ENCODE peak calls at places on chromosomes 16 and 17, in seven cellular contexts. I is effector CD4-positive, alpha-beta T cell; E is activated CD4-positive, alpha-beta T cell treated with anti-CD3 and anti-CD28 coated beads, Interleukin-2, amount 50 U/mL, for 24 hours; K is psoas muscle; Z is A673; T is breast epithelium; F is T-helper 2 cell. O is an unnamed sample.

GRCh38 chr17:31792007-31792585 is 66.9 kb downstream of the COPRS start:
- DNase-seq in I (no peak), E (no peak), K (no peak), Z (no peak), T (no peak), F (no peak), O (no peak)

GRCh38 chr17:66508896-66509843 is 206.8 kb downstream of the PRKCA start:
- DNase-seq in I (no peak), E (peak; percentile 59), K (no peak), Z (no peak), T (no peak), F (peak; percentile 75), O (no peak)

GRCh38 chr17:55584055-55584685 is 72.9 kb upstream of the SMIM36 start:
- DNase-seq in I (no peak), E (no peak), K (no peak), Z (peak; percentile 56), T (no peak), F (no peak), O (no peak)

GRCh38 chr17:79890706-79891105 is 51.5 kb upstream of the CBX4 start:
- DNase-seq in I (no peak), E (no peak), K (no peak), Z (no peak), T (no peak), F (no peak), O (no peak)

GRCh38 chr17:71902931-71903506 is 217.8 kb upstream of the SOX9 start:
- DNase-seq in I (no peak), E (no peak), K (no peak), Z (no peak), T (no peak), F (no peak), O (no peak)

GRCh38 chr16:86882586-86883280 is 304.4 kb downstream of the FOXL1 start:
- DNase-seq in I (no peak), E (no peak), K (no peak), Z (peak; percentile 40), T (no peak), F (no peak), O (peak; percentile 56)

GRCh38 chr16:25060920-25061319 is 45.8 kb upstream of the ARHGAP17 start:
- DNase-seq in I (no peak), E (no peak), K (no peak), Z (no peak), T (no peak), F (peak; percentile 93), O (no peak)

GRCh38 chr16:9383281-9383680 is 291.8 kb downstream of the HAPSTR1 start:
- DNase-seq in I (no peak), E (no peak), K (no peak), Z (no peak), T (no peak), F (no peak), O (no peak)

GRCh38 chr16:68079616-68080344 is 5.4 kb upstream of the NFATC3 start:
- DNase-seq in I (peak; percentile 51), E (peak; percentile 54), K (peak; percentile 77), Z (no peak), T (peak; percentile 50), F (peak; percentile 97), O (no peak)

GRCh38 chr16:87487361-87487924 is 5.4 kb downstream of the ZCCHC14 start:
- DNase-seq in I (no peak), E (no peak), K (peak; percentile 61), Z (no peak), T (peak; percentile 43), F (no peak), O (peak; percentile 64)

GRCh38 chr16:75148311-75149195 is at the start of gene ZFP1:
- DNase-seq in I (peak; percentile 95), E (peak; percentile 92), K (peak; percentile 95), Z (peak; percentile 97), T (peak; percentile 93), F (peak; percentile 93), O (peak; percentile 97)

GRCh38 chr16:89826531-89827382 is 1.5 kb upstream of the SPIRE2 start:
- DNase-seq in I (no peak), E (no peak), K (no peak), Z (no peak), T (no peak), F (no peak), O (no peak)

GRCh38 chr16:12775689-12776236 is 27.9 kb downstream of the CPPED1 start:
- DNase-seq in I (no peak), E (no peak), K (no peak), Z (no peak), T (no peak), F (no peak), O (no peak)

GRCh38 chr17:78343099-78343432 is 16.8 kb downstream of the SOCS3 start:
- DNase-seq in I (no peak), E (no peak), K (peak; percentile 83), Z (no peak), T (no peak), F (no peak), O (no peak)

GRCh38 chr17:68682913-68683312 is 81.7 kb upstream of the FAM20A start:
- DNase-seq in I (no peak), E (no peak), K (no peak), Z (peak; percentile 64), T (no peak), F (no peak), O (no peak)

GRCh38 chr16:89117239-89117974 is 23.8 kb downstream of the ACSF3 start:
- DNase-seq in I (no peak), E (no peak), K (peak; percentile 5), Z (no peak), T (no peak), F (no peak), O (peak; percentile 72)

GRCh38 chr17:7216242-7217112 is 3.2 kb downstream of the DLG4 start:
- DNase-seq in I (no peak), E (no peak), K (peak; percentile 13), Z (peak; percentile 15), T (no peak), F (no peak), O (no peak)

GRCh38 chr17:42249681-42250446 is 26.3 kb downstream of the STAT5B start:
- DNase-seq in I (peak; percentile 50), E (peak; percentile 32), K (no peak), Z (no peak), T (no peak), F (peak; percentile 88), O (no peak)

GRCh38 chr17:13429201-13429600 is 172.5 kb downstream of the HS3ST3A1 start:
- DNase-seq in I (no peak), E (no peak), K (no peak), Z (no peak), T (no peak), F (no peak), O (no peak)

GRCh38 chr17:39736319-39737165 is 1.2 kb upstream of the GRB7 start:
- DNase-seq in I (no peak), E (no peak), K (no peak), Z (no peak), T (no peak), F (no peak), O (no peak)

GRCh38 chr16:57807252-57807967 is 5.1 kb upstream of the KIFC3 start:
- DNase-seq in I (no peak), E (no peak), K (no peak), Z (peak; percentile 84), T (no peak), F (no peak), O (no peak)

GRCh38 chr16:49661465-49662187 is 194.3 kb downstream of the ZNF423 start:
- DNase-seq in I (no peak), E (no peak), K (peak; percentile 64), Z (no peak), T (no peak), F (no peak), O (no peak)

GRCh38 chr17:72598705-72599104 is 477.9 kb downstream of the SOX9 start:
- DNase-seq in I (no peak), E (no peak), K (no peak), Z (no peak), T (no peak), F (no peak), O (no peak)

GRCh38 chr17:6491071-6491700 is 46.9 kb downstream of the PIMREG start:
- DNase-seq in I (no peak), E (no peak), K (no peak), Z (no peak), T (no peak), F (no peak), O (no peak)

GRCh38 chr17:17352836-17353624 is 49.9 kb downstream of the NT5M start:
- DNase-seq in I (no peak), E (no peak), K (no peak), Z (no peak), T (no peak), F (no peak), O (peak; percentile 69)

GRCh38 chr17:67323445-67323844 is 42.9 kb downstream of the PSMD12 start:
- DNase-seq in I (no peak), E (no peak), K (no peak), Z (no peak), T (no peak), F (no peak), O (no peak)

GRCh38 chr16:80519189-80519588 is 21.6 kb upstream of the DYNLRB2 start:
- DNase-seq in I (no peak), E (no peak), K (no peak), Z (no peak), T (no peak), F (peak; percentile 16), O (no peak)

GRCh38 chr17:66191607-66192377 is at the start of gene CEP112:
- DNase-seq in I (peak; percentile 87), E (peak; percentile 64), K (peak; percentile 73), Z (peak; percentile 92), T (peak; percentile 34), F (peak; percentile 91), O (no peak)

GRCh38 chr17:40995121-40995520 is 1.2 kb upstream of the KRTAP3-3 start:
- DNase-seq in I (no peak), E (no peak), K (no peak), Z (no peak), T (no peak), F (no peak), O (no peak)

GRCh38 chr17:50633683-50634082 is 998 bp upstream of the ABCC3 start:
- DNase-seq in I (no peak), E (no peak), K (no peak), Z (no peak), T (no peak), F (no peak), O (no peak)

GRCh38 chr16:88907768-88908167 is 41.3 kb upstream of the PABPN1L start:
- DNase-seq in I (no peak), E (no peak), K (no peak), Z (no peak), T (no peak), F (no peak), O (no peak)

GRCh38 chr17:17104494-17104893 is 62.2 kb downstream of the MPRIP start:
- DNase-seq in I (no peak), E (no peak), K (no peak), Z (no peak), T (peak; percentile 62), F (no peak), O (peak; percentile 44)

GRCh38 chr16:86377251-86378022 is 132.9 kb upstream of the FOXF1 start:
- DNase-seq in I (no peak), E (no peak), K (no peak), Z (no peak), T (no peak), F (no peak), O (no peak)

GRCh38 chr16:2745961-2746360 is 6.5 kb upstream of the SRRM2 start:
- DNase-seq in I (no peak), E (no peak), K (no peak), Z (no peak), T (no peak), F (no peak), O (no peak)

GRCh38 chr17:14747576-14747940 is 446.7 kb downstream of the HS3ST3B1 start:
- DNase-seq in I (no peak), E (no peak), K (no peak), Z (no peak), T (no peak), F (no peak), O (no peak)

GRCh38 chr17:73348824-73349095 is 37.0 kb upstream of the CDC42EP4 start:
- DNase-seq in I (no peak), E (no peak), K (no peak), Z (no peak), T (no peak), F (no peak), O (no peak)

GRCh38 chr16:11699234-11699894 is 31.1 kb downstream of the SNN start:
- DNase-seq in I (no peak), E (no peak), K (no peak), Z (no peak), T (no peak), F (no peak), O (no peak)

GRCh38 chr16:67386861-67387455 is 6.3 kb downstream of the TPPP3 start:
- DNase-seq in I (no peak), E (no peak), K (no peak), Z (no peak), T (no peak), F (no peak), O (no peak)

O was measured in chondrocyte.